ENCODE peak calls at places on chromosome 2, in eight cellular contexts. I is MV-4-11; S is cardiac fibroblast; Q is NCI-H1436; V is NCI-H446 treated with DMSO at 0.1 percent for 48 hours; Y is stromal cell of bone marrow; H is stimulated activated CD4-positive, alpha-beta T cell treated with anti-CD3 and anti-CD28 coated beads, Interleukin-4, amount 100 ng/mL, for 1 hour; T is KG1. B is an unnamed sample.

GRCh38 chr2:159201321-159202063 is 85.0 kb downstream of the WDSUB1 start:
- DNase-seq in S (peak), Q (no peak), I (no peak), T (no peak), H (no peak), V (no peak), Y (no peak), B (peak)

GRCh38 chr2:33395660-33396249 is 80.7 kb upstream of the RASGRP3 start:
- DNase-seq in I (peak), S (peak), H (peak), V (peak), Y (peak), Q (no peak), T (no peak), B (peak)

GRCh38 chr2:175567435-175568061 is 386.0 kb upstream of the ATP5MC3 start:
- DNase-seq in T (no peak), Y (no peak), V (no peak), S (no peak), I (no peak), Q (no peak), H (no peak), B (no peak)

GRCh38 chr2:205769494-205769848 is 87.2 kb downstream of the NRP2 start:
- DNase-seq in T (no peak), H (no peak), Y (peak), S (peak), Q (no peak), I (no peak), V (no peak), B (peak)

GRCh38 chr2:240149943-240150784 is 9.7 kb upstream of the OTOS start:
- DNase-seq in H (peak), S (peak), Y (peak), I (no peak), Q (peak), V (no peak), T (no peak), B (peak)

GRCh38 chr2:240436626-240437180 is 1.2 kb downstream of the GPC1 start:
- DNase-seq in Q (no peak), H (no peak), S (peak), I (no peak), Y (no peak), V (no peak), T (no peak), B (peak)

GRCh38 chr2:182404102-182404501 is 22.7 kb downstream of the PDE1A start:
- DNase-seq in V (peak), Y (no peak), H (no peak), I (no peak), S (peak), Q (no peak), T (no peak), B (peak)

GRCh38 chr2:56806924-56807323 is 623.1 kb downstream of the CCDC85A start:
- DNase-seq in Y (no peak), Q (no peak), H (no peak), I (no peak), T (no peak), S (no peak), V (no peak), B (no peak)

GRCh38 chr2:108535380-108535677 is 1.1 kb downstream of the LIMS1 start:
- DNase-seq in V (no peak), S (peak), Q (no peak), T (no peak), H (no peak), Y (no peak), I (no peak), B (peak)

GRCh38 chr2:38633895-38634294 is 31.2 kb upstream of the HNRNPLL start:
- DNase-seq in Y (no peak), I (no peak), S (no peak), Q (no peak), H (no peak), V (no peak), T (no peak), B (no peak)

GRCh38 chr2:196275646-196276352 is 104.4 kb upstream of the STK17B start:
- DNase-seq in Q (no peak), S (no peak), Y (peak), T (no peak), I (no peak), H (no peak), V (no peak), B (peak)

GRCh38 chr2:177183860-177184259 is 28.7 kb upstream of the HNRNPA3 start:
- DNase-seq in H (no peak), Y (no peak), Q (no peak), S (no peak), I (no peak), V (no peak), T (no peak), B (no peak)

GRCh38 chr2:120736955-120737801 is 1.5 kb downstream of the GLI2 start:
- DNase-seq in V (no peak), Q (no peak), H (no peak), T (no peak), I (no peak), S (peak), Y (peak), B (peak)

GRCh38 chr2:238846503-238847431 is 1.1 kb upstream of the TWIST2 start:
- DNase-seq in I (no peak), S (peak), Y (no peak), V (no peak), T (no peak), Q (no peak), H (no peak), B (peak)

B was measured in dermis blood vessel endothelial cell.